ENCODE peak calls at places on chromosomes 2 and 18, in five cellular contexts. H, L, X, V and A are unnamed samples.
A peak's percentile ranks its signal among the peaks of the same experiment; 100 is the strongest.

GRCh38 chr18:56678836-56679565 is 27.8 kb downstream of the WDR7 start:
- DNase-seq in L (no peak), X (no peak), H (no peak), V (no peak), A (no peak)

GRCh38 chr2:12950174-12950573 is 233.4 kb downstream of the TRIB2 start:
- DNase-seq in H (no peak), V (no peak), L (no peak), X (no peak), A (no peak)

GRCh38 chr18:49922228-49922627 is 108.9 kb upstream of the ACAA2 start:
- DNase-seq in X (no peak), H (no peak), L (peak; percentile 42), V (no peak), A (no peak)

GRCh38 chr18:74063023-74063422 is 84.6 kb downstream of the FBXO15 start:
- DNase-seq in V (no peak), L (no peak), X (no peak), H (peak; percentile 6), A (no peak)

GRCh38 chr2:97970300-97971060 is 25.3 kb downstream of the TMEM131 start:
- DNase-seq in H (no peak), X (no peak), V (no peak), L (no peak), A (no peak)

GRCh38 chr2:118794546-118794945 is 52.9 kb downstream of the EN1 start:
- DNase-seq in V (no peak), X (no peak), H (no peak), L (no peak), A (no peak)

GRCh38 chr2:230156782-230157181 is 63.0 kb downstream of the SP110 start:
- DNase-seq in L (no peak), H (no peak), X (no peak), V (no peak), A (no peak)

GRCh38 chr18:54580202-54580729 is 10.8 kb upstream of the DYNAP start:
- DNase-seq in H (no peak), X (no peak), V (no peak), L (no peak), A (no peak)

GRCh38 chr18:70221156-70221910 is 15.8 kb upstream of the RTTN start:
- DNase-seq in X (no peak), V (no peak), L (no peak), H (no peak), A (no peak)

GRCh38 chr2:109473616-109474318 is 140.0 kb downstream of the SEPTIN10 start:
- DNase-seq in X (no peak), H (no peak), L (no peak), V (no peak), A (no peak)

GRCh38 chr2:28627722-28628480 is 123.7 kb upstream of the PPP1CB start:
- DNase-seq in X (no peak), H (peak; percentile 37), V (no peak), L (no peak), A (no peak)

GRCh38 chr2:184351126-184351525 is 247.2 kb upstream of the ZNF804A start:
- DNase-seq in V (no peak), L (no peak), H (no peak), X (no peak), A (no peak)

GRCh38 chr2:128411431-128411830 is 92.8 kb upstream of the HS6ST1 start:
- DNase-seq in V (no peak), H (no peak), L (no peak), X (no peak), A (no peak)

GRCh38 chr2:150136901-150137300 is 350.6 kb downstream of the RND3 start:
- DNase-seq in V (no peak), L (peak; percentile 20), H (no peak), X (no peak), A (no peak)

GRCh38 chr18:22559414-22560282 is 141.9 kb upstream of the CTAGE1 start:
- DNase-seq in X (no peak), L (peak; percentile 28), H (peak; percentile 85), V (peak; percentile 10), A (peak; percentile 73)

GRCh38 chr2:152825834-152826233 is 107.4 kb downstream of the ARL6IP6 start:
- DNase-seq in V (no peak), L (no peak), X (peak; percentile 80), H (no peak), A (no peak)

GRCh38 chr2:136118819-136119716 is 1.1 kb upstream of the CXCR4 start:
- DNase-seq in V (peak; percentile 66), X (no peak), L (no peak), H (peak; percentile 8), A (peak; percentile 86)

GRCh38 chr2:96955694-96956610 is 30.4 kb downstream of the FAM178B start:
- DNase-seq in V (no peak), H (no peak), L (no peak), X (no peak), A (no peak)

GRCh38 chr2:49687873-49688272 is 533.6 kb upstream of the FSHR start:
- DNase-seq in X (no peak), V (no peak), L (no peak), H (no peak), A (no peak)

GRCh38 chr2:222655406-222655747 is 515 bp downstream of the FARSB start:
- DNase-seq in X (no peak), L (peak; percentile 24), V (peak; percentile 20), H (peak; percentile 24), A (no peak)

GRCh38 chr2:105919826-105920225 is 175.1 kb downstream of the NCK2 start:
- DNase-seq in V (peak; percentile 29), H (peak; percentile 51), X (no peak), L (peak; percentile 10), A (peak; percentile 28)

GRCh38 chr18:7662866-7663265 is 95.8 kb downstream of the PTPRM start:
- DNase-seq in H (no peak), V (no peak), X (no peak), L (no peak), A (no peak)

GRCh38 chr2:179268277-179268935 is 3.8 kb upstream of the SESTD1 start:
- DNase-seq in X (no peak), L (peak; percentile 72), H (no peak), V (no peak), A (no peak)

GRCh38 chr18:43620936-43621335 is 343.6 kb upstream of the SYT4 start:
- DNase-seq in L (peak; percentile 8), V (no peak), X (no peak), H (peak; percentile 1), A (no peak)

GRCh38 chr2:202056611-202057010 is 16.4 kb upstream of the KIAA2012 start:
- DNase-seq in X (no peak), L (no peak), V (no peak), H (no peak), A (no peak)

GRCh38 chr2:160087854-160088745 is 25.7 kb upstream of the PLA2R1 start:
- DNase-seq in X (no peak), H (peak; percentile 56), L (no peak), V (peak; percentile 21), A (no peak)

GRCh38 chr2:230869691-230870543 is 5.2 kb downstream of the ITM2C start:
- DNase-seq in V (peak; percentile 49), X (no peak), H (no peak), L (no peak), A (no peak)

GRCh38 chr2:99187011-99187410 is 6.0 kb downstream of the MRPL30 start:
- DNase-seq in L (no peak), X (no peak), H (no peak), V (no peak), A (no peak)

GRCh38 chr2:133143649-133144048 is 424.6 kb downstream of the NCKAP5 start:
- DNase-seq in L (no peak), V (no peak), X (no peak), H (no peak), A (no peak)

GRCh38 chr2:109694190-109694589 is 80.0 kb downstream of the SOWAHC start:
- DNase-seq in L (no peak), X (no peak), V (no peak), H (no peak), A (no peak)

GRCh38 chr18:46622999-46623398 is 34.0 kb downstream of the LOXHD1 start:
- DNase-seq in H (peak; percentile 1), L (peak; percentile 8), V (no peak), X (no peak), A (no peak)

DNA sequence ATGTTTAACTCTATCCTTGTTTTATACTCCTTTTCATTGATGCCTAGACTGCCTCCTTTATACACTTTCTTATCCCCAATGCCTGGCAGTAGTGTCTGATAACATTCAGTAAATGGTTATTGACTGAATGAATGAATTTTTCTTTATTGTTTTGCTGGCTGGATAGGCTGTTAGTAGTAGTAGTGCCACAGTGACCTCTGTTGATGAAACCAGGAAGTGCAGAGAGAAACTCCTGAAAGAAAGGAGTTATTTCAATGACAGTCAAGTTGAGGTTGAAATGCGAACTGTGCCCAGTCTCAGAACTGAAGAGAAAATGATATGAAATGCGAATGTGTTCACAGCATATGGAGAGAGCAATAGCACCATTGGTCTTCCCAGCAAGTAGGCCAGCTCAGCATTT is 26.8 kb upstream of the SLC9A2 start:
- DNase-seq in X (no peak), H (peak; percentile 18), L (no peak), V (no peak), A (no peak)
- TF ChIP-seq CTCF in X (peak; percentile 44), H (peak; percentile 49), L (no peak), V (peak; percentile 16), A (peak; percentile 46)

GRCh38 chr2:86249843-86250402 is 50.7 kb downstream of the MRPL35 start:
- DNase-seq in L (no peak), H (peak; percentile 44), X (no peak), V (no peak), A (no peak)
- TF ChIP-seq CTCF in L (no peak), H (peak; percentile 61), X (peak; percentile 11), V (no peak), A (no peak)

DNA sequence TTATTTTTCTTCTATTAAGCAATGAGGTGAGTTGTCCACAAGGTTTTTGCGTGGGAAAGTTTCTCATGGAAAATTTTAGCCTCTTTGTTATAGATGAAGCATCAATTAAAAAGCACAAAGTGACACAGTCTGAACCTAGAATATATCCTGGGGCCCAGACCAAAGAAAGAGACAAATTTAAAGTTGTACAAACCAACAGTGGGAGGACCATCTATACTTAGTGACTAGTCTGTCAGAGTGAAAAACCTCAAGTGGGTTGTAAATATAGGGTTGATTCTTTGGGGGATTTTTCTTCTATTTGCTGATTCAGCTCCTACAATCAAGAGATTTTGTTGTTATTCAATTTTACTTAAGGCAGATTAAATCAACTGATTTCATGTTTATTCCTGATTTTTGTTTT is 256.2 kb downstream of the SATB2 start:
- DNase-seq in X (no peak), H (no peak), L (no peak), V (no peak), A (no peak)
- TF ChIP-seq CTCF in X (no peak), H (no peak), L (no peak), V (no peak), A (no peak)

GRCh38 chr2:85648619-85649018 is 19.4 kb downstream of the SFTPB start:
- DNase-seq in V (peak; percentile 25), X (no peak), L (peak; percentile 25), H (peak; percentile 41), A (no peak)
- TF ChIP-seq CTCF in V (peak; percentile 47), X (peak; percentile 68), L (no peak), H (peak; percentile 49), A (peak; percentile 58)